ENCODE peak calls at places on chromosomes 4 and X, in ten cellular contexts. F, P, U, S, H, Z, D, N, E and L are unnamed samples.

GRCh38 chr4:77599378-77599777 is 6.2 kb upstream of the CXCL13 start:
- DNase-seq in S (no peak), H (peak; percentile 67), E (no peak), Z (no peak), U (peak; percentile 28), P (no peak), N (peak; percentile 34), F (no peak), D (peak; percentile 45), L (peak; percentile 10)

GRCh38 chr4:22692736-22693135 is at the start of gene GBA3:
- DNase-seq in D (no peak), U (no peak), H (no peak), F (no peak), P (no peak), S (no peak), Z (no peak), E (no peak), N (no peak), L (peak; percentile 9)

GRCh38 chr4:109554971-109555370 is 5.1 kb upstream of the MCUB start:
- DNase-seq in U (no peak), D (no peak), P (no peak), Z (no peak), H (no peak), E (no peak), N (no peak), F (no peak), S (no peak), L (no peak)

GRCh38 chrX:114774691-114775090 is 190.8 kb downstream of the HTR2C start:
- DNase-seq in N (no peak), Z (no peak), H (peak; percentile 6), U (no peak), S (no peak), F (no peak), D (no peak), E (no peak), P (no peak), L (no peak)

GRCh38 chrX:17741123-17741511 is 3.8 kb downstream of the SCML1 start:
- DNase-seq in P (no peak), S (no peak), E (no peak), U (no peak), H (no peak), F (no peak), N (no peak), D (no peak), Z (no peak), L (no peak)

GRCh38 chrX:19628006-19628575 is 112.8 kb upstream of the MAP3K15 start:
- DNase-seq in P (no peak), E (no peak), Z (no peak), N (no peak), U (no peak), S (no peak), H (no peak), D (no peak), F (no peak), L (no peak)

GRCh38 chr4:122762520-122762919 is 30.0 kb downstream of the BBS12 start:
- DNase-seq in Z (no peak), H (no peak), S (no peak), E (no peak), U (no peak), D (no peak), N (no peak), P (no peak), F (no peak), L (no peak)

GRCh38 chrX:24879679-24880078 is 136.1 kb downstream of the ARX start:
- DNase-seq in E (no peak), U (no peak), S (no peak), D (no peak), P (no peak), H (no peak), F (no peak), Z (no peak), N (no peak), L (no peak)

GRCh38 chrX:3603026-3603661 is 110.3 kb downstream of the PRKX start:
- DNase-seq in S (no peak), Z (no peak), E (no peak), H (peak; percentile 5), D (no peak), N (peak; percentile 28), F (no peak), P (no peak), U (no peak), L (no peak)

GRCh38 chr4:122412547-122412946 is 33.7 kb downstream of the ADAD1 start:
- DNase-seq in E (no peak), S (no peak), Z (no peak), H (peak; percentile 21), U (no peak), F (no peak), P (no peak), N (peak; percentile 6), D (no peak), L (no peak)

GRCh38 chrX:103845165-103845653 is 13.2 kb upstream of the RAB9B start:
- DNase-seq in N (peak; percentile 64), E (peak; percentile 40), F (peak; percentile 68), P (peak; percentile 87), H (peak; percentile 80), S (peak; percentile 71), U (peak; percentile 67), Z (peak; percentile 50), D (peak; percentile 53), L (peak; percentile 41)

GRCh38 chr4:92629302-92629701 is 325.5 kb downstream of the GRID2 start:
- DNase-seq in S (no peak), U (no peak), Z (no peak), H (no peak), E (no peak), N (no peak), P (no peak), D (no peak), F (no peak), L (no peak)

DNA sequence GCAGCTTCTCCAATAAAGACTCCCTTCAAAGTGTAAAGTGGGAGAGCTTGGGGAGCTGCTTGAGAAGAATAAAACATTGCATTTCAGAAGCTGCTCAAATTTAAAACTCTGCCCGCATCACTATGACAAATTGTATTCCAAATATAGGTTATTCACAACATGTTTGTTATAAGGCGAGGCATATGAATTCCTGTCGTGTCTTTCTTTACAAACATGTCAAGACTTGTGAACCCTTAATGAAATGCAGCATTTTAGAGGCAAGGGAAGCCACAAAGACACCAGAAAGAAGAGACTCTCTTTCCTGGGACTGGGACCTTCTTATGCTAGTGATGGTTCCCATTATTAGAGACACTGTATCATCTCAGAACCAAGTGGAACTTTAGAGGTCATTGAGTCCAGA is 311.2 kb downstream of the DHX15 start:
- DNase-seq in E (no peak), U (no peak), S (no peak), P (no peak), N (no peak), H (no peak), D (no peak), Z (no peak), F (no peak), L (no peak)
- H3K27ac ChIP-seq in E (no peak overlapping the region), U (no peak overlapping the region), S (no peak overlapping the region), P (no peak overlapping the region), N (no peak overlapping the region), H (no peak overlapping the region), D (no peak overlapping the region), Z (no peak overlapping the region), F (no peak overlapping the region), L (no peak overlapping the region)

GRCh38 chr4:5639556-5639955 is 68.8 kb downstream of the EVC2 start:
- DNase-seq in F (no peak), N (no peak), U (no peak), H (no peak), P (no peak), E (no peak), S (no peak), D (no peak), Z (no peak), L (no peak)

GRCh38 chr4:5638316-5638715 is 70.0 kb downstream of the EVC2 start:
- DNase-seq in S (no peak), E (no peak), F (no peak), U (no peak), H (peak; percentile 85), Z (no peak), D (no peak), N (peak; percentile 37), P (no peak), L (no peak)

GRCh38 chr4:5635826-5636196 is 72.5 kb downstream of the EVC2 start:
- DNase-seq in N (peak; percentile 3), D (no peak), U (no peak), F (no peak), Z (no peak), H (peak; percentile 88), E (no peak), S (no peak), P (no peak), L (no peak)

GRCh38 chr4:5638976-5639375 is 69.4 kb downstream of the EVC2 start:
- DNase-seq in D (no peak), Z (no peak), E (no peak), F (no peak), U (no peak), P (no peak), N (peak; percentile 2), H (peak; percentile 47), S (no peak), L (no peak)

GRCh38 chr4:5636766-5637670 is 71.3 kb downstream of the EVC2 start:
- DNase-seq in H (peak; percentile 4), E (no peak), U (no peak), N (no peak), Z (no peak), D (no peak), F (no peak), S (no peak), P (no peak), L (no peak)
- H3K4me1 ChIP-seq in H (peaks cover 56% of the 10 kb centered on the region), E (no peaks in the 10 kb centered on the region), U (no peaks in the 10 kb centered on the region), N (peaks cover 11% of the 10 kb centered on the region), Z (no peaks in the 10 kb centered on the region), D (no peaks in the 10 kb centered on the region), F (no peaks in the 10 kb centered on the region), S (no peaks in the 10 kb centered on the region), P (no peaks in the 10 kb centered on the region), L (no peaks in the 10 kb centered on the region)

DNA sequence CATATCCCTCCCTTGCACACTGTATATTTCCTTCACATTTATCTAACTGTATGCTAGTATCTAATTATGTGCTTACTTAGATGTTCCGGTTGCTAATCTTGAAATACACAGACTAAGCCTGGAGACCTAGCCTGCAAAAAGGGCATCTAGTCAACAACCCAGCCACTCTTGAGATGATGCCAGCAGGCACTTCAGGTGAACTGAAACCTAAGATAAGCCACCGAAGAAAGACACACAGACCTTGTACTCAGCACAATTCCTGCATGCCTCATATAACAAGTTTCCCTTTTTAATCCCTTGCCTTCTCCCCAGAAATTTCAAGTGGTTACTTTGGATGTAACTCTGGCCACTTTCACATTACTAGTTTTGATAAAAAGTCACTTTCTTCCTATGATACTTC is 2506.6 kb downstream of the ARAP2 start:
- DNase-seq in P (no peak), U (no peak), S (no peak), Z (peak; percentile 33), H (no peak), D (no peak), N (no peak), E (no peak), F (no peak), L (peak; percentile 89)
- TF ChIP-seq CTCF in P (no peak), U (no peak), S (no peak), Z (no peak), H (no peak), D (no peak), N (no peak), E (no peak), F (no peak), L (no peak)

DNA sequence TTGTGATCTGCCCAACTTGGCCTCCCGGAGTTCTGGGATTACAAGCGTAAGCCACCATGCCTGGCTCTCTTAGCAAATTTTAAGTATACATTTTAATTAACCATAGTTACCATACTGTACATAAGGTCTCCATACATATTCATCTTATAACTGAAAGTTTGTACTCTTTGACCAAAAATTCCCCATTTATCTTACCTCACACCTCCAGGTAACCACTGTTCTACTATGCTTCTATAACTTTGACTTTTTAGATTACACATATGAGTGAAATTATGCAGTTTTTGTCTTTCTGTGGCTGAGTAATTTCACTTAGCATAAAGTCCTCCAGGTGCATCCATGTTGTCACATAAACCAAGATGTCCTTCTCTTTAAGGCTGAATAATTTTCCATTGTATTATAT is 17.4 kb downstream of the C4orf51 start:
- DNase-seq in E (no peak), F (no peak), S (no peak), U (no peak), H (no peak), Z (no peak), D (no peak), N (no peak), P (no peak), L (no peak)
- H3K27ac ChIP-seq in E (no peak overlapping the region), F (no peak overlapping the region), S (no peak overlapping the region), U (no peak overlapping the region), H (no peak overlapping the region), Z (no peak overlapping the region), D (no peak overlapping the region), N (no peak overlapping the region), P (no peak overlapping the region), L (no peak overlapping the region)